ENCODE peak calls at places on chromosomes 13 and 19, in five cellular contexts. One of them, this sample, is unnamed.

GRCh38 chr19:31135841-31136240 is 213.4 kb downstream of the TSHZ3 start:
- DNase-seq in GM23338: no peak
- DNase-seq in fibroblast of pulmonary artery: no peak
- DNase-seq in PC-9: no peak
- DNase-seq in body of pancreas: no peak
- DNase-seq in this sample: no peak

GRCh38 chr19:47435196-47435595 is 15.9 kb upstream of the MEIS3 start:
- DNase-seq in GM23338: no peak
- DNase-seq in fibroblast of pulmonary artery: no peak
- DNase-seq in PC-9: no peak
- DNase-seq in body of pancreas: no peak
- DNase-seq in this sample: no peak

GRCh38 chr19:14979136-14979497 is 547 bp downstream of the SLC1A6 start:
- DNase-seq in GM23338: peak; percentile 56
- DNase-seq in fibroblast of pulmonary artery: no peak
- DNase-seq in PC-9: no peak
- DNase-seq in body of pancreas: no peak
- DNase-seq in this sample: no peak

GRCh38 chr19:54684537-54684936 is 21.8 kb downstream of the LILRB4 start:
- DNase-seq in GM23338: peak; percentile 52
- DNase-seq in fibroblast of pulmonary artery: peak; percentile 7
- DNase-seq in PC-9: peak; percentile 6
- DNase-seq in body of pancreas: no peak
- DNase-seq in this sample: peak; percentile 46

GRCh38 chr13:113152894-113153809 is 5.3 kb upstream of the PROZ start:
- DNase-seq in GM23338: peak; percentile 73
- DNase-seq in fibroblast of pulmonary artery: peak; percentile 17
- DNase-seq in PC-9: peak; percentile 13
- DNase-seq in body of pancreas: peak; percentile 62
- DNase-seq in this sample: peak; percentile 51

GRCh38 chr19:15397782-15398181 is 18.2 kb upstream of the AKAP8 start:
- DNase-seq in GM23338: no peak
- DNase-seq in fibroblast of pulmonary artery: no peak
- DNase-seq in PC-9: no peak
- DNase-seq in body of pancreas: no peak
- DNase-seq in this sample: no peak

GRCh38 chr13:113518080-113518803 is 27.7 kb upstream of the DCUN1D2 start:
- DNase-seq in GM23338: no peak
- DNase-seq in fibroblast of pulmonary artery: no peak
- DNase-seq in PC-9: no peak
- DNase-seq in body of pancreas: no peak
- DNase-seq in this sample: no peak

GRCh38 chr19:40221858-40222619 is 3.9 kb upstream of the TTC9B start:
- DNase-seq in GM23338: peak; percentile 95
- DNase-seq in fibroblast of pulmonary artery: peak; percentile 95
- DNase-seq in PC-9: peak; percentile 73
- DNase-seq in body of pancreas: peak; percentile 90
- DNase-seq in this sample: peak; percentile 98

GRCh38 chr19:51018745-51019543 is 565 bp downstream of the KLK10 start:
- DNase-seq in GM23338: peak; percentile 73
- DNase-seq in fibroblast of pulmonary artery: peak; percentile 6
- DNase-seq in PC-9: peak; percentile 87
- DNase-seq in body of pancreas: no peak
- DNase-seq in this sample: no peak

GRCh38 chr19:3621689-3622088 is 4.9 kb downstream of the CACTIN start:
- DNase-seq in GM23338: no peak
- DNase-seq in fibroblast of pulmonary artery: no peak
- DNase-seq in PC-9: no peak
- DNase-seq in body of pancreas: no peak
- DNase-seq in this sample: no peak

GRCh38 chr13:44578064-44578394 is 1.9 kb upstream of the TSC22D1 start:
- DNase-seq in GM23338: peak; percentile 64
- DNase-seq in fibroblast of pulmonary artery: no peak
- DNase-seq in PC-9: no peak
- DNase-seq in body of pancreas: no peak
- DNase-seq in this sample: no peak

GRCh38 chr13:102234618-102235017 is 167.2 kb downstream of the FGF14 start:
- DNase-seq in GM23338: no peak
- DNase-seq in fibroblast of pulmonary artery: no peak
- DNase-seq in PC-9: no peak
- DNase-seq in body of pancreas: no peak
- DNase-seq in this sample: no peak

GRCh38 chr13:40779049-40779448 is 8.1 kb upstream of the MRPS31 start:
- DNase-seq in GM23338: peak; percentile 21
- DNase-seq in fibroblast of pulmonary artery: no peak
- DNase-seq in PC-9: no peak
- DNase-seq in body of pancreas: no peak
- DNase-seq in this sample: no peak

GRCh38 chr13:47945738-47946137 is 55.3 kb downstream of the SUCLA2 start:
- DNase-seq in GM23338: no peak
- DNase-seq in fibroblast of pulmonary artery: peak; percentile 73
- DNase-seq in PC-9: no peak
- DNase-seq in body of pancreas: no peak
- DNase-seq in this sample: no peak

GRCh38 chr13:48158290-48158689 is 63.4 kb upstream of the MED4 start:
- DNase-seq in GM23338: no peak
- DNase-seq in fibroblast of pulmonary artery: no peak
- DNase-seq in PC-9: no peak
- DNase-seq in body of pancreas: peak; percentile 30
- DNase-seq in this sample: no peak

GRCh38 chr13:48648446-48648845 is 5.3 kb upstream of the CYSLTR2 start:
- DNase-seq in GM23338: no peak
- DNase-seq in fibroblast of pulmonary artery: no peak
- DNase-seq in PC-9: no peak
- DNase-seq in body of pancreas: no peak
- DNase-seq in this sample: no peak

GRCh38 chr19:35525873-35526272 is 2.2 kb downstream of the SBSN start:
- DNase-seq in GM23338: no peak
- DNase-seq in fibroblast of pulmonary artery: no peak
- DNase-seq in PC-9: no peak
- DNase-seq in body of pancreas: no peak
- DNase-seq in this sample: no peak

GRCh38 chr19:12985049-12985776 is 10.1 kb upstream of the NFIX start:
- DNase-seq in GM23338: no peak
- DNase-seq in fibroblast of pulmonary artery: no peak
- DNase-seq in PC-9: peak; percentile 74
- DNase-seq in body of pancreas: peak; percentile 74
- DNase-seq in this sample: no peak

GRCh38 chr13:44407891-44408290 is 34.3 kb downstream of the SERP2 start:
- DNase-seq in GM23338: no peak
- DNase-seq in fibroblast of pulmonary artery: no peak
- DNase-seq in PC-9: peak; percentile 24
- DNase-seq in body of pancreas: no peak
- DNase-seq in this sample: no peak

GRCh38 chr13:42696191-42696590 is 85.2 kb upstream of the FAM216B start:
- DNase-seq in GM23338: no peak
- DNase-seq in fibroblast of pulmonary artery: peak; percentile 63
- DNase-seq in PC-9: peak; percentile 20
- DNase-seq in body of pancreas: no peak
- DNase-seq in this sample: no peak

GRCh38 chr13:108676620-108677019 is 47.2 kb downstream of the MYO16 start:
- DNase-seq in GM23338: peak; percentile 18
- DNase-seq in fibroblast of pulmonary artery: no peak
- DNase-seq in PC-9: no peak
- DNase-seq in body of pancreas: no peak
- DNase-seq in this sample: no peak

GRCh38 chr13:108682714-108683113 is 53.3 kb downstream of the MYO16 start:
- DNase-seq in GM23338: no peak
- DNase-seq in fibroblast of pulmonary artery: no peak
- DNase-seq in PC-9: no peak
- DNase-seq in body of pancreas: no peak
- DNase-seq in this sample: no peak

GRCh38 chr13:108681986-108682562 is 52.7 kb downstream of the MYO16 start:
- DNase-seq in GM23338: no peak
- DNase-seq in fibroblast of pulmonary artery: no peak
- DNase-seq in PC-9: no peak
- DNase-seq in body of pancreas: no peak
- DNase-seq in this sample: no peak

DNA sequence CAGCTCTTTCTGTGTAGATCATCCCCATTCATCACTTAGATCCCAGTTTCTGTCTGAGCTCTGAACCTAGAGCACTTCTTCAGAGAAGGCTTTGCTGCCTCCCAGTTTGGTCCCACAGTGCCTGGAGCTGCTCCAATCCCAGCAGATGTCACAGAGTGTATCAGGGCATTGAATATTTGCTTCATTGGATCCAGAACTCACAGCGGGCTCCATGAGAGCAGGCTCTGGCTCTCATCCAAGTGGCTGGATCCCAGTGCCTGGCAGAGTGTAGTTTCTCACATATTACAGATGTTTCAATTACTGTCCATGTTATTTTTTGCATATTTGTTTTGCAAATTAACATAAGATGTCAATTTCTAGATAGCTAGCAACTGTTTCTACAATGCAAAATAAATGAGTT is 50.6 kb downstream of the MYO16 start:
- DNase-seq in GM23338: no peak
- DNase-seq in fibroblast of pulmonary artery: no peak
- DNase-seq in PC-9: no peak
- DNase-seq in body of pancreas: no peak
- DNase-seq in this sample: no peak
- TF ChIP-seq CTCF in GM23338: no peak
- TF ChIP-seq CTCF in fibroblast of pulmonary artery: no peak
- TF ChIP-seq CTCF in PC-9: no peak
- TF ChIP-seq CTCF in body of pancreas: no peak
- TF ChIP-seq CTCF in this sample: no peak

GRCh38 chr13:73849292-73849691 is 284.9 kb downstream of the KLF12 start:
- DNase-seq in GM23338: peak; percentile 86
- DNase-seq in fibroblast of pulmonary artery: peak; percentile 61
- DNase-seq in PC-9: peak; percentile 11
- DNase-seq in body of pancreas: peak; percentile 6
- DNase-seq in this sample: no peak
- TF ChIP-seq CTCF in GM23338: peak; percentile 74
- TF ChIP-seq CTCF in fibroblast of pulmonary artery: peak; percentile 59
- TF ChIP-seq CTCF in PC-9: peak; percentile 49
- TF ChIP-seq CTCF in body of pancreas: no peak
- TF ChIP-seq CTCF in this sample: no peak

GRCh38 chr13:96052655-96053002 is 572 bp downstream of the UGGT2 start:
- DNase-seq in GM23338: peak; percentile 44
- DNase-seq in fibroblast of pulmonary artery: peak; percentile 72
- DNase-seq in PC-9: no peak
- DNase-seq in body of pancreas: no peak
- DNase-seq in this sample: peak; percentile 63

DNA sequence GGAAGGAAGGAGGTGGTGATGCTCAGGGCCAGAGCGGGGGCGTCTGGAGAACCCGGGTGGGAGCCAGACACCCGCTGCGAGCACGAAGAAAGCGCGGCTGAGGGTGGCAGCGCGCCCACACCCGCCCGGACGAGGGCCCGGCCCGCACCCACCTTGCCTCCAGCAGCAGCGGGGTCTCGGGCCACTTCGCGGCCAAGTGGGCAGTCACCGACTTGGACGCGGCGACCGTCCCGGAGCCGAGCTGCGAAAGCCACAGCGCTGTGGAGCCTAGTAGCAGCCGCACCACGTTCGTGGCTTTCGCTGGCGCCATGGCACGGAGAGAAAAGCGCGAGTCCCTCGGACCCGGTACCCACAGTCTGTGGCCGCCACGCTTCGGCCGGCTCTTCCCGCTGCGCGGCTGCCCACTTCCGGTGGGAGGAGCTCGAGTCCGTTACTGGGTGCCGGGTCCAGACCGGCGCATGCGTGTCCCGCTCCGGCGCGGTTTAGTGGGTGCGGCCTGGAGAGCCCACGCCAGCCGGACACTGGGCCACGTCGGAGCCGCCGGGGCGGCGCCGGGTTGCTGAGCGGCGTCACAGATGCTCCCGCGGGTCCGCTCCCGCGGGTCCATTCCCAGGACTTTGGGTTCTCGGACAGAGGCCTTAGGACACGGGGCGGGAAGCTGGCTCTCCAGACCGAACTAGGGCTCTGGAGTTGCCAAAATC is at the start of gene UGGT2:
- DNase-seq in GM23338: peak; percentile 90
- DNase-seq in fibroblast of pulmonary artery: peak; percentile 96
- DNase-seq in PC-9: peak; percentile 93
- DNase-seq in body of pancreas: peak; percentile 96
- DNase-seq in this sample: peak; percentile 98
- TF ChIP-seq CTCF in GM23338: no peak
- TF ChIP-seq CTCF in fibroblast of pulmonary artery: no peak
- TF ChIP-seq CTCF in PC-9: no peak
- TF ChIP-seq CTCF in body of pancreas: no peak
- TF ChIP-seq CTCF in this sample: no peak

GRCh38 chr19:5369304-5369703 is 28.7 kb upstream of the PTPRS start:
- DNase-seq in GM23338: no peak
- DNase-seq in fibroblast of pulmonary artery: no peak
- DNase-seq in PC-9: no peak
- DNase-seq in body of pancreas: no peak
- DNase-seq in this sample: no peak

GRCh38 chr19:5365905-5366304 is 25.3 kb upstream of the PTPRS start:
- DNase-seq in GM23338: no peak
- DNase-seq in fibroblast of pulmonary artery: no peak
- DNase-seq in PC-9: no peak
- DNase-seq in body of pancreas: no peak
- DNase-seq in this sample: no peak

GRCh38 chr19:5372572-5373200 is 32.1 kb upstream of the PTPRS start:
- DNase-seq in GM23338: no peak
- DNase-seq in fibroblast of pulmonary artery: no peak
- DNase-seq in PC-9: no peak
- DNase-seq in body of pancreas: no peak
- DNase-seq in this sample: no peak

GRCh38 chr19:5367530-5368133 is 27.0 kb upstream of the PTPRS start:
- DNase-seq in GM23338: no peak
- DNase-seq in fibroblast of pulmonary artery: no peak
- DNase-seq in PC-9: no peak
- DNase-seq in body of pancreas: no peak
- DNase-seq in this sample: no peak

DNA sequence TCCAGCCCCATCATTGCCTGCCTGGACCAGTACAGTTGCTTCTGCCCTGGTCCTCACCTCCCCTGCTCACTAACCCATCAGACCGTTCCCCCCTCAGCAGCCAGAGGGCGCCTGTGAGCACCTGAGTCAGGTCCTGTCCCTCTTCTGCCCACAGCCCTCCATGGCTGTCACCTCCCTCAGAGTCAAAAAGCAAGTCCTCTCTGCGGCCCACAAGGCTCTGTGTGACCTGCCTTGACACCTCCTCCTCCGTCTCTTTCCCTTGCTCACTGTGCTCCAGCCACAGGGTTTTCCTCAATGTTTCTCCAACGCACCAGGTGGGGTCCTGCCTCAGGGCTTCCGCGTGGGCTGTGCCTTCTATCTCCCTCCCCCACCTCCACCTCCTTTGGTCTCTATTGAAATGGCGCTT is 29.4 kb upstream of the PTPRS start:
- DNase-seq in GM23338: peak; percentile 84
- DNase-seq in fibroblast of pulmonary artery: peak; percentile 28
- DNase-seq in PC-9: peak; percentile 35
- DNase-seq in body of pancreas: peak; percentile 50
- DNase-seq in this sample: peak; percentile 62
- TF ChIP-seq CTCF in GM23338: peak; percentile 85
- TF ChIP-seq CTCF in fibroblast of pulmonary artery: peak; percentile 71
- TF ChIP-seq CTCF in PC-9: peak; percentile 68
- TF ChIP-seq CTCF in body of pancreas: peak; percentile 60
- TF ChIP-seq CTCF in this sample: peak; percentile 57

This sample was measured in GM20000.